ENCODE peak calls at places on chromosomes 13 and 19, in four cellular contexts. M is IMR-90, V is K562, Q is SK-N-SH. E is an unnamed sample.
A peak's percentile ranks its signal among the peaks of the same experiment; 100 is the strongest.

GRCh38 chr19:53927745-53928144 is 18.7 kb downstream of the CACNG7 start:
- DNase-seq in M (peak; percentile 64), V (peak; percentile 54), Q (no peak), E (no peak)

GRCh38 chr19:1161716-1162115 is 12.4 kb downstream of the SBNO2 start:
- DNase-seq in M (peak; percentile 32), V (peak; percentile 89), Q (no peak), E (no peak)

GRCh38 chr13:99293178-99293577 is 14.0 kb downstream of the GPR183 start:
- DNase-seq in M (no peak), V (no peak), Q (no peak), E (no peak)

GRCh38 chr19:39053276-39054090 is 21.1 kb upstream of the FBXO27 start:
- DNase-seq in M (no peak), V (no peak), Q (no peak), E (no peak)

GRCh38 chr19:49042177-49042576 is 1.5 kb upstream of the CGB5 start:
- DNase-seq in M (no peak), V (no peak), Q (no peak), E (no peak)

GRCh38 chr13:106535552-106536243 is at the start of gene EFNB2:
- DNase-seq in M (peak; percentile 88), V (peak; percentile 97), Q (peak; percentile 98), E (peak; percentile 26)

GRCh38 chr13:108915095-108915633 is 285.8 kb downstream of the MYO16 start:
- DNase-seq in M (peak; percentile 50), V (peak; percentile 8), Q (peak; percentile 41), E (no peak)

GRCh38 chr13:93230466-93230865 is 3.9 kb downstream of the GPC6 start:
- DNase-seq in M (peak; percentile 89), V (no peak), Q (no peak), E (no peak)

GRCh38 chr19:14165986-14166385 is 29.6 kb upstream of the ASF1B start:
- DNase-seq in M (no peak), V (no peak), Q (peak; percentile 36), E (no peak)

GRCh38 chr13:39581177-39581576 is 21.8 kb downstream of the LHFPL6 start:
- DNase-seq in M (no peak), V (no peak), Q (no peak), E (no peak)

GRCh38 chr13:67232384-67232783 is 2.2 kb upstream of the PCDH9 start:
- DNase-seq in M (no peak), V (no peak), Q (no peak), E (no peak)

GRCh38 chr19:45455707-45456499 is 11.9 kb upstream of the FOSB start:
- DNase-seq in M (peak; percentile 99), V (peak; percentile 88), Q (peak; percentile 71), E (no peak)

GRCh38 chr19:35228177-35228930 is at the start of gene FAM187B:
- DNase-seq in M (no peak), V (no peak), Q (no peak), E (no peak)

GRCh38 chr19:44903602-44904425 is 1.8 kb upstream of the APOE start:
- DNase-seq in M (peak; percentile 49), V (peak; percentile 75), Q (peak; percentile 88), E (no peak)

GRCh38 chr19:33664744-33665143 is 43.0 kb downstream of the CHST8 start:
- DNase-seq in M (no peak), V (no peak), Q (no peak), E (no peak)

GRCh38 chr19:33662391-33662790 is 40.6 kb downstream of the CHST8 start:
- DNase-seq in M (no peak), V (no peak), Q (no peak), E (no peak)

GRCh38 chr19:33660426-33661160 is 38.8 kb downstream of the CHST8 start:
- DNase-seq in M (no peak), V (no peak), Q (no peak), E (no peak)

GRCh38 chr19:33659835-33660234 is 38.1 kb downstream of the CHST8 start:
- DNase-seq in M (no peak), V (no peak), Q (no peak), E (no peak)

GRCh38 chr19:33661336-33661735 is 39.6 kb downstream of the CHST8 start:
- DNase-seq in M (no peak), V (no peak), Q (no peak), E (no peak)
- H2AFZ ChIP-seq in M (no peak overlapping the region), V (no peak overlapping the region), Q (no peak overlapping the region), E (no peak overlapping the region)

GRCh38 chr19:32581704-32582164 is 744 bp downstream of the PDCD5 start:
- DNase-seq in M (peak; percentile 66), V (peak; percentile 43), Q (peak; percentile 55), E (no peak)

GRCh38 chr19:32580901-32581703 is at the start of gene PDCD5:
- DNase-seq in M (peak; percentile 89), V (peak; percentile 96), Q (peak; percentile 99), E (peak; percentile 51)

GRCh38 chr19:32580353-32580900 is 563 bp upstream of the PDCD5 start:
- DNase-seq in M (no peak), V (no peak), Q (peak; percentile 34), E (no peak)

GRCh38 chr19:32576790-32577189 is 4.2 kb upstream of the PDCD5 start:
- DNase-seq in M (no peak), V (no peak), Q (no peak), E (no peak)
- TF ChIP-seq RCOR1 in M (no peak), V (no peak), Q (no peak), E (no peak)

GRCh38 chr13:30370916-30371521 is 51.3 kb upstream of the UBE2L5 start:
- DNase-seq in M (no peak), V (no peak), Q (no peak), E (no peak)
- H2AFZ ChIP-seq in M (peak overlapping the region; percentile 39), V (no peak overlapping the region), Q (no peak overlapping the region), E (peak overlapping the region; percentile 63)

DNA sequence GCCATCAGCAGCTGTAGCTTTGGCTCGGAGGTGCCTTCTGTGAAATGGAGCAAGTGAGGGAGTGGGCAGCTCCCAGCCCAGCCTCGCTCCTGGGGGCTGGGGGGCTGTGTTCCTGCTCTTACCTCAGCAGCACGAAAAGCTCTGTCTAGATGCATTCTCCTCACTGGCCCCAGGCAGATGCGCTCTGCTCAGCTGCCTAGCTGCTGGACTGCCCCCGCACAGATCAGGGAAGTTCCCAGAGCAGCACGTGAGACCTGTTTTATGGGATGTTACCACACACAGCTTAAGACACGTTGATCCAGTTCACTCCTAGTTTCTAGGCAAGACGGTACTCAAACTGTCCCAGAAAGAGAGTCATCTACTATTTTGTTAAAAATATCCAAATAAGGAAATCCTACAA is 13.6 kb downstream of the LCP1 start:
- DNase-seq in M (no peak), V (no peak), Q (no peak), E (no peak)
- TF ChIP-seq RCOR1 in M (no peak), V (no peak), Q (no peak), E (no peak)

GRCh38 chr13:91399189-91400093 is 1.0 kb downstream of the GPC5 start:
- DNase-seq in M (no peak), V (no peak), Q (peak; percentile 10), E (no peak)
- H2AFZ ChIP-seq in M (peak overlapping the region; percentile 93), V (peak overlapping the region; percentile 3), Q (no peak overlapping the region), E (peak overlapping the region; percentile 52)